ENCODE peak calls at places on chromosomes 7 and 10, in five cellular contexts. One of them, this sample, is unnamed.

GRCh38 chr10:44056947-44057811 is 327.7 kb downstream of the CXCL12 start:
- DNase-seq in cardiac muscle cell: no peak
- DNase-seq in CD8-positive, alpha-beta T cell: no peak
- DNase-seq in astrocyte of the spinal cord: peak
- DNase-seq in AG04450: no peak
- DNase-seq in this sample: no peak

GRCh38 chr7:100753750-100754149 is 20.4 kb downstream of the ZAN start:
- DNase-seq in cardiac muscle cell: no peak
- DNase-seq in AG04450: no peak
- DNase-seq in astrocyte of the spinal cord: no peak
- DNase-seq in CD8-positive, alpha-beta T cell: no peak
- DNase-seq in this sample: no peak

GRCh38 chr7:68107256-68107655 is 1110.6 kb downstream of the TYW1 start:
- DNase-seq in astrocyte of the spinal cord: no peak
- DNase-seq in AG04450: no peak
- DNase-seq in CD8-positive, alpha-beta T cell: no peak
- DNase-seq in cardiac muscle cell: peak
- DNase-seq in this sample: no peak

GRCh38 chr7:100887186-100887954 is 2.1 kb downstream of the UFSP1 start:
- DNase-seq in AG04450: no peak
- DNase-seq in CD8-positive, alpha-beta T cell: no peak
- DNase-seq in cardiac muscle cell: no peak
- DNase-seq in astrocyte of the spinal cord: no peak
- DNase-seq in this sample: no peak

GRCh38 chr7:5690931-5691461 is 90.5 kb downstream of the RNF216 start:
- DNase-seq in CD8-positive, alpha-beta T cell: no peak
- DNase-seq in astrocyte of the spinal cord: peak
- DNase-seq in AG04450: no peak
- DNase-seq in cardiac muscle cell: no peak
- DNase-seq in this sample: no peak

GRCh38 chr7:84720456-84721097 is 466.3 kb downstream of the SEMA3D start:
- DNase-seq in cardiac muscle cell: no peak
- DNase-seq in AG04450: no peak
- DNase-seq in CD8-positive, alpha-beta T cell: no peak
- DNase-seq in astrocyte of the spinal cord: no peak
- DNase-seq in this sample: no peak

GRCh38 chr7:3861941-3862340 is 560.9 kb downstream of the SDK1 start:
- DNase-seq in astrocyte of the spinal cord: peak
- DNase-seq in AG04450: peak
- DNase-seq in cardiac muscle cell: no peak
- DNase-seq in CD8-positive, alpha-beta T cell: no peak
- DNase-seq in this sample: no peak

GRCh38 chr7:135856356-135857144 is 107.9 kb upstream of the FAM180A start:
- DNase-seq in CD8-positive, alpha-beta T cell: no peak
- DNase-seq in AG04450: no peak
- DNase-seq in cardiac muscle cell: no peak
- DNase-seq in astrocyte of the spinal cord: peak
- DNase-seq in this sample: peak

GRCh38 chr7:30802812-30803211 is 31.6 kb downstream of the MINDY4 start:
- DNase-seq in AG04450: no peak
- DNase-seq in cardiac muscle cell: no peak
- DNase-seq in CD8-positive, alpha-beta T cell: no peak
- DNase-seq in astrocyte of the spinal cord: no peak
- DNase-seq in this sample: no peak

GRCh38 chr7:144403102-144403501 is 391 bp downstream of the NOBOX start:
- DNase-seq in AG04450: no peak
- DNase-seq in cardiac muscle cell: no peak
- DNase-seq in CD8-positive, alpha-beta T cell: no peak
- DNase-seq in astrocyte of the spinal cord: no peak
- DNase-seq in this sample: no peak

GRCh38 chr7:129612112-129613015 is 844 bp downstream of the NRF1 start:
- DNase-seq in astrocyte of the spinal cord: peak
- DNase-seq in AG04450: no peak
- DNase-seq in cardiac muscle cell: peak
- DNase-seq in CD8-positive, alpha-beta T cell: no peak
- DNase-seq in this sample: no peak

DNA sequence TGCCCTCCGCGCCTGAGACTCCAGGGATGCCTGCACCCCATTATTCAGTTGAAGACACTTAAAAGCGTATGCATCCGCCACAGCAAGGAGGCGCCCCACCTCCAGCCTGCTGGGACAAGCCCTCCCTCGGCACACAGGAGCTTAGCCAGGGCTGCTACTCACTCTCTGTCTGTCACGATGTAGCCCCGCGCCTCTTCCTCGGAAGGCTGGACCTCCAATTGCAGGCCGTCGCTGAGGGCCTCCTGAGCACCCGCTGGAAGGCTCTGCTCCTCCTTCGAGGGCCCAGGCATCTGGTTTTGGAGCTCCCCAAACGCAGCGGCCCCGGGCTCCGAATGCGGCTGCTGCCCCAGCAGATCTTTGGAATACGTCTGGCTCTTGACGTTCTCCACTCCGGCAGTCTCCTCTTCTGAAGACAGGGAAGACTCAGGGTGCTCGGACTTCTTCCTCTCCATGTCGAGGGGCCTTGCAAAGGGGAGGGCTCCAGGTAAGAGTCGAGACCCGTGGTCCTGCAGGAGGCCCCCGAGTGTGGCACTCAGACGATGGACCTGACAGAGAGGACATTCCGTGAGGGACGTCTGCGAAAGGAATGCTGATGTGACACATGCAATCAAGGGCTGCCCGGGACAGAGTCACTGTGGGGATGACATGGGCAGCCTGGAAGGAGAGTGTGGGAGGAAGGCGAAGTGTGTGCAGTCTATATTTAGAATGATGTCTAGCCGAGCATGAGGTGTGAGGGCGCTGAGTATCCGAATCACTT is 453.9 kb downstream of the PTPRN2 start:
- DNase-seq in CD8-positive, alpha-beta T cell: no peak
- DNase-seq in astrocyte of the spinal cord: no peak
- DNase-seq in AG04450: no peak
- DNase-seq in cardiac muscle cell: peak
- DNase-seq in this sample: no peak
- TF ChIP-seq CTCF in CD8-positive, alpha-beta T cell: no peak
- TF ChIP-seq CTCF in astrocyte of the spinal cord: no peak
- TF ChIP-seq CTCF in AG04450: no peak
- TF ChIP-seq CTCF in cardiac muscle cell: no peak
- TF ChIP-seq CTCF in this sample: no peak

GRCh38 chr10:75295901-75296441 is 60.2 kb upstream of the COMTD1 start:
- DNase-seq in CD8-positive, alpha-beta T cell: no peak
- DNase-seq in cardiac muscle cell: peak
- DNase-seq in astrocyte of the spinal cord: no peak
- DNase-seq in AG04450: no peak
- DNase-seq in this sample: no peak
- H3K4me3 ChIP-seq in CD8-positive, alpha-beta T cell: no peak
- H3K4me3 ChIP-seq in cardiac muscle cell: peak
- H3K4me3 ChIP-seq in astrocyte of the spinal cord: no peak
- H3K4me3 ChIP-seq in AG04450: no peak
- H3K4me3 ChIP-seq in this sample: no peak

GRCh38 chr10:104242545-104242944 is 10.4 kb upstream of the CFAP43 start:
- DNase-seq in CD8-positive, alpha-beta T cell: no peak
- DNase-seq in astrocyte of the spinal cord: no peak
- DNase-seq in AG04450: no peak
- DNase-seq in cardiac muscle cell: no peak
- DNase-seq in this sample: no peak

GRCh38 chr10:104243567-104243966 is 11.1 kb upstream of the GSTO1 start:
- DNase-seq in astrocyte of the spinal cord: no peak
- DNase-seq in cardiac muscle cell: no peak
- DNase-seq in AG04450: no peak
- DNase-seq in CD8-positive, alpha-beta T cell: no peak
- DNase-seq in this sample: no peak

GRCh38 chr10:104235801-104236200 is 3.6 kb upstream of the CFAP43 start:
- DNase-seq in astrocyte of the spinal cord: no peak
- DNase-seq in CD8-positive, alpha-beta T cell: no peak
- DNase-seq in cardiac muscle cell: no peak
- DNase-seq in AG04450: no peak
- DNase-seq in this sample: no peak

GRCh38 chr10:104245066-104245632 is 9.5 kb upstream of the GSTO1 start:
- DNase-seq in AG04450: no peak
- DNase-seq in astrocyte of the spinal cord: no peak
- DNase-seq in CD8-positive, alpha-beta T cell: no peak
- DNase-seq in cardiac muscle cell: no peak
- DNase-seq in this sample: no peak

GRCh38 chr10:104240078-104240477 is 7.9 kb upstream of the CFAP43 start:
- DNase-seq in AG04450: no peak
- DNase-seq in astrocyte of the spinal cord: no peak
- DNase-seq in CD8-positive, alpha-beta T cell: no peak
- DNase-seq in cardiac muscle cell: no peak
- DNase-seq in this sample: no peak
- TF ChIP-seq CTCF in AG04450: no peak
- TF ChIP-seq CTCF in astrocyte of the spinal cord: no peak
- TF ChIP-seq CTCF in CD8-positive, alpha-beta T cell: no peak
- TF ChIP-seq CTCF in cardiac muscle cell: no peak
- TF ChIP-seq CTCF in this sample: no peak

GRCh38 chr10:3096149-3096548 is 28.8 kb downstream of the PFKP start:
- DNase-seq in AG04450: no peak
- DNase-seq in cardiac muscle cell: no peak
- DNase-seq in CD8-positive, alpha-beta T cell: no peak
- DNase-seq in astrocyte of the spinal cord: no peak
- DNase-seq in this sample: no peak

GRCh38 chr10:3093996-3094395 is 26.6 kb downstream of the PFKP start:
- DNase-seq in cardiac muscle cell: no peak
- DNase-seq in astrocyte of the spinal cord: no peak
- DNase-seq in CD8-positive, alpha-beta T cell: no peak
- DNase-seq in AG04450: no peak
- DNase-seq in this sample: no peak

GRCh38 chr10:3097160-3097559 is 29.8 kb downstream of the PFKP start:
- DNase-seq in AG04450: no peak
- DNase-seq in CD8-positive, alpha-beta T cell: no peak
- DNase-seq in astrocyte of the spinal cord: no peak
- DNase-seq in cardiac muscle cell: no peak
- DNase-seq in this sample: no peak

GRCh38 chr10:3094565-3095168 is 27.3 kb downstream of the PFKP start:
- DNase-seq in cardiac muscle cell: peak
- DNase-seq in astrocyte of the spinal cord: peak
- DNase-seq in AG04450: no peak
- DNase-seq in CD8-positive, alpha-beta T cell: no peak
- DNase-seq in this sample: no peak

GRCh38 chr10:3095373-3096139 is 28.2 kb downstream of the PFKP start:
- DNase-seq in astrocyte of the spinal cord: peak
- DNase-seq in AG04450: peak
- DNase-seq in CD8-positive, alpha-beta T cell: no peak
- DNase-seq in cardiac muscle cell: no peak
- DNase-seq in this sample: peak
- H3K4me3 ChIP-seq in astrocyte of the spinal cord: peak
- H3K4me3 ChIP-seq in AG04450: peak
- H3K4me3 ChIP-seq in CD8-positive, alpha-beta T cell: no peak
- H3K4me3 ChIP-seq in cardiac muscle cell: no peak
- H3K4me3 ChIP-seq in this sample: no peak

GRCh38 chr7:50837965-50838364 is 55.3 kb upstream of the GRB10 start:
- DNase-seq in AG04450: no peak
- DNase-seq in astrocyte of the spinal cord: peak
- DNase-seq in cardiac muscle cell: no peak
- DNase-seq in CD8-positive, alpha-beta T cell: no peak
- DNase-seq in this sample: peak

GRCh38 chr7:50832744-50833143 is 50.0 kb upstream of the GRB10 start:
- DNase-seq in AG04450: peak
- DNase-seq in astrocyte of the spinal cord: peak
- DNase-seq in CD8-positive, alpha-beta T cell: no peak
- DNase-seq in cardiac muscle cell: no peak
- DNase-seq in this sample: peak

GRCh38 chr7:50834136-50834535 is 51.4 kb upstream of the GRB10 start:
- DNase-seq in cardiac muscle cell: no peak
- DNase-seq in AG04450: no peak
- DNase-seq in CD8-positive, alpha-beta T cell: no peak
- DNase-seq in astrocyte of the spinal cord: no peak
- DNase-seq in this sample: no peak

GRCh38 chr7:50835156-50835555 is 52.5 kb upstream of the GRB10 start:
- DNase-seq in AG04450: no peak
- DNase-seq in CD8-positive, alpha-beta T cell: no peak
- DNase-seq in cardiac muscle cell: no peak
- DNase-seq in astrocyte of the spinal cord: peak
- DNase-seq in this sample: no peak

GRCh38 chr7:50834679-50835078 is 52.0 kb upstream of the GRB10 start:
- DNase-seq in cardiac muscle cell: no peak
- DNase-seq in astrocyte of the spinal cord: no peak
- DNase-seq in AG04450: no peak
- DNase-seq in CD8-positive, alpha-beta T cell: no peak
- DNase-seq in this sample: no peak
- TF ChIP-seq CTCF in cardiac muscle cell: no peak
- TF ChIP-seq CTCF in astrocyte of the spinal cord: no peak
- TF ChIP-seq CTCF in AG04450: no peak
- TF ChIP-seq CTCF in CD8-positive, alpha-beta T cell: no peak
- TF ChIP-seq CTCF in this sample: no peak

GRCh38 chr7:27116962-27117686 is 13.4 kb downstream of the HOXA4 start:
- DNase-seq in astrocyte of the spinal cord: no peak
- DNase-seq in cardiac muscle cell: no peak
- DNase-seq in CD8-positive, alpha-beta T cell: no peak
- DNase-seq in AG04450: no peak
- DNase-seq in this sample: no peak
- H3K4me3 ChIP-seq in astrocyte of the spinal cord: peak
- H3K4me3 ChIP-seq in cardiac muscle cell: no peak
- H3K4me3 ChIP-seq in CD8-positive, alpha-beta T cell: no peak
- H3K4me3 ChIP-seq in AG04450: peak
- H3K4me3 ChIP-seq in this sample: no peak

This sample was measured in AG09309.